ENCODE peak calls at places on chromosomes 7 and 10, in eight cellular contexts. One of them, this sample, is unnamed.

GRCh38 chr7:3910041-3910440 is 609.0 kb downstream of the SDK1 start:
- DNase-seq in GM23338: no peak
- DNase-seq in neural progenitor cell: peak; percentile 56
- DNase-seq in esophagus muscularis mucosa: no peak
- DNase-seq in GM12878: no peak
- DNase-seq in testis: no peak
- DNase-seq in cardiac muscle cell: no peak
- DNase-seq in IMR-90: no peak
- DNase-seq in this sample: no peak

GRCh38 chr10:31134303-31134928 is 102.8 kb upstream of the ZNF438 start:
- DNase-seq in GM23338: peak; percentile 57
- DNase-seq in GM12878: peak; percentile 11
- DNase-seq in IMR-90: peak; percentile 92
- DNase-seq in testis: peak; percentile 29
- DNase-seq in esophagus muscularis mucosa: no peak
- DNase-seq in cardiac muscle cell: peak; percentile 47
- DNase-seq in neural progenitor cell: no peak
- DNase-seq in this sample: no peak

GRCh38 chr7:153886121-153886505 is 166.1 kb upstream of the DPP6 start:
- DNase-seq in neural progenitor cell: peak; percentile 33
- DNase-seq in GM23338: no peak
- DNase-seq in IMR-90: no peak
- DNase-seq in esophagus muscularis mucosa: no peak
- DNase-seq in cardiac muscle cell: no peak
- DNase-seq in GM12878: no peak
- DNase-seq in testis: peak; percentile 80
- DNase-seq in this sample: no peak

GRCh38 chr7:4715385-4715770 is 33.3 kb downstream of the FOXK1 start:
- DNase-seq in esophagus muscularis mucosa: no peak
- DNase-seq in GM12878: no peak
- DNase-seq in cardiac muscle cell: peak; percentile 70
- DNase-seq in neural progenitor cell: no peak
- DNase-seq in IMR-90: peak; percentile 88
- DNase-seq in testis: no peak
- DNase-seq in GM23338: no peak
- DNase-seq in this sample: peak; percentile 78

GRCh38 chr10:108684431-108684830 is 1238.9 kb downstream of the XPNPEP1 start:
- DNase-seq in testis: no peak
- DNase-seq in cardiac muscle cell: no peak
- DNase-seq in IMR-90: no peak
- DNase-seq in neural progenitor cell: no peak
- DNase-seq in GM23338: no peak
- DNase-seq in GM12878: no peak
- DNase-seq in esophagus muscularis mucosa: no peak
- DNase-seq in this sample: no peak

GRCh38 chr10:20142311-20142710 is 326.1 kb downstream of the PLXDC2 start:
- DNase-seq in testis: no peak
- DNase-seq in IMR-90: no peak
- DNase-seq in esophagus muscularis mucosa: no peak
- DNase-seq in GM12878: no peak
- DNase-seq in cardiac muscle cell: no peak
- DNase-seq in GM23338: no peak
- DNase-seq in neural progenitor cell: peak; percentile 4
- DNase-seq in this sample: no peak

GRCh38 chr10:17386616-17387075 is 67.7 kb downstream of the ST8SIA6 start:
- DNase-seq in GM12878: no peak
- DNase-seq in GM23338: peak; percentile 37
- DNase-seq in testis: peak; percentile 88
- DNase-seq in esophagus muscularis mucosa: no peak
- DNase-seq in cardiac muscle cell: no peak
- DNase-seq in neural progenitor cell: no peak
- DNase-seq in IMR-90: no peak
- DNase-seq in this sample: peak; percentile 21

GRCh38 chr10:117541405-117541908 is 1.1 kb upstream of the EMX2 start:
- DNase-seq in esophagus muscularis mucosa: no peak
- DNase-seq in neural progenitor cell: peak; percentile 90
- DNase-seq in GM23338: peak; percentile 86
- DNase-seq in GM12878: no peak
- DNase-seq in testis: peak; percentile 88
- DNase-seq in IMR-90: no peak
- DNase-seq in cardiac muscle cell: no peak
- DNase-seq in this sample: no peak

GRCh38 chr10:133015321-133015720 is 72.4 kb upstream of the ADGRA1 start:
- DNase-seq in neural progenitor cell: no peak
- DNase-seq in cardiac muscle cell: no peak
- DNase-seq in IMR-90: no peak
- DNase-seq in testis: no peak
- DNase-seq in GM23338: no peak
- DNase-seq in GM12878: no peak
- DNase-seq in esophagus muscularis mucosa: no peak
- DNase-seq in this sample: no peak

GRCh38 chr10:69374242-69374641 is 42.5 kb downstream of the TACR2 start:
- DNase-seq in cardiac muscle cell: no peak
- DNase-seq in neural progenitor cell: no peak
- DNase-seq in esophagus muscularis mucosa: no peak
- DNase-seq in GM23338: no peak
- DNase-seq in IMR-90: no peak
- DNase-seq in GM12878: no peak
- DNase-seq in testis: no peak
- DNase-seq in this sample: no peak

GRCh38 chr7:57203161-57203791 is 71.0 kb upstream of the ZNF479 start:
- DNase-seq in IMR-90: no peak
- DNase-seq in GM23338: no peak
- DNase-seq in esophagus muscularis mucosa: no peak
- DNase-seq in GM12878: no peak
- DNase-seq in testis: peak; percentile 84
- DNase-seq in cardiac muscle cell: no peak
- DNase-seq in neural progenitor cell: no peak
- DNase-seq in this sample: no peak

GRCh38 chr7:105802611-105803520 is 73.5 kb downstream of the ATXN7L1 start:
- DNase-seq in IMR-90: peak; percentile 49
- DNase-seq in testis: no peak
- DNase-seq in cardiac muscle cell: no peak
- DNase-seq in esophagus muscularis mucosa: no peak
- DNase-seq in GM23338: no peak
- DNase-seq in neural progenitor cell: no peak
- DNase-seq in GM12878: no peak
- DNase-seq in this sample: no peak

GRCh38 chr10:132306341-132306685 is 1.4 kb downstream of the STK32C start:
- DNase-seq in testis: no peak
- DNase-seq in IMR-90: no peak
- DNase-seq in cardiac muscle cell: no peak
- DNase-seq in GM12878: no peak
- DNase-seq in neural progenitor cell: no peak
- DNase-seq in esophagus muscularis mucosa: no peak
- DNase-seq in GM23338: no peak
- DNase-seq in this sample: no peak

GRCh38 chr10:23469596-23470237 is 30.8 kb downstream of the OTUD1 start:
- DNase-seq in GM23338: no peak
- DNase-seq in IMR-90: no peak
- DNase-seq in esophagus muscularis mucosa: no peak
- DNase-seq in testis: no peak
- DNase-seq in neural progenitor cell: no peak
- DNase-seq in GM12878: no peak
- DNase-seq in cardiac muscle cell: no peak
- DNase-seq in this sample: no peak

GRCh38 chr10:72050873-72051272 is 37.5 kb downstream of the SPOCK2 start:
- DNase-seq in IMR-90: no peak
- DNase-seq in GM12878: no peak
- DNase-seq in neural progenitor cell: no peak
- DNase-seq in GM23338: no peak
- DNase-seq in esophagus muscularis mucosa: no peak
- DNase-seq in testis: no peak
- DNase-seq in cardiac muscle cell: no peak
- DNase-seq in this sample: peak; percentile 56

GRCh38 chr7:157700237-157701005 is 363.6 kb downstream of the DNAJB6 start:
- DNase-seq in neural progenitor cell: peak; percentile 61
- DNase-seq in GM12878: no peak
- DNase-seq in testis: peak; percentile 8
- DNase-seq in esophagus muscularis mucosa: no peak
- DNase-seq in GM23338: no peak
- DNase-seq in cardiac muscle cell: no peak
- DNase-seq in IMR-90: no peak
- DNase-seq in this sample: no peak

GRCh38 chr7:75915416-75916156 is 631 bp downstream of the POR start:
- DNase-seq in GM12878: no peak
- DNase-seq in GM23338: peak; percentile 64
- DNase-seq in cardiac muscle cell: no peak
- DNase-seq in neural progenitor cell: peak; percentile 20
- DNase-seq in IMR-90: peak; percentile 22
- DNase-seq in testis: peak; percentile 36
- DNase-seq in esophagus muscularis mucosa: no peak
- DNase-seq in this sample: peak; percentile 48

GRCh38 chr10:117078168-117078837 is 59.8 kb downstream of the VAX1 start:
- DNase-seq in IMR-90: no peak
- DNase-seq in esophagus muscularis mucosa: no peak
- DNase-seq in GM23338: no peak
- DNase-seq in testis: no peak
- DNase-seq in cardiac muscle cell: no peak
- DNase-seq in GM12878: no peak
- DNase-seq in neural progenitor cell: no peak
- DNase-seq in this sample: no peak

DNA sequence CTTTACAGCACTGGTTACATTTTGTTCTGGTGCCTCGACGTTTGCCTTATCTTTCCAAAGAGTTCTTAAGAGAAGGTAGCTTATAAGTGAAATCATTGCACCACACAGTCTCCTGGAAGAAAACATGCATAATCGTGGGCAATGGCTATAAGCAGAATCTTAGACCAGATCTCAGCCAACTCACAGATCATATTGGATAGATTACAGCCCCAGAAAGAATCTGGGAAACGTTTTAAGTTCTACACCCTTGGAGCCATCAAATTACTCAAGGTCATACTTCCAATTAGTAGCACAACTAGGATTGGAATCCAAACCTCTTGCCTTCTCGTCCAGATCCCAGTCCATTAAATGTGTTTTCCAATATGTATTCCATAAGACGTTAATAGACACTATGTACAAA is 8.8 kb upstream of the PDCD4 start:
- DNase-seq in cardiac muscle cell: no peak
- DNase-seq in GM23338: no peak
- DNase-seq in esophagus muscularis mucosa: no peak
- DNase-seq in IMR-90: no peak
- DNase-seq in testis: no peak
- DNase-seq in GM12878: no peak
- DNase-seq in neural progenitor cell: no peak
- DNase-seq in this sample: no peak
- H3K4me1 ChIP-seq in cardiac muscle cell: peaks cover 20% of the 10 kb centered on the region
- H3K4me1 ChIP-seq in GM23338: no peaks in the 10 kb centered on the region
- H3K4me1 ChIP-seq in esophagus muscularis mucosa: peaks cover 38% of the 10 kb centered on the region
- H3K4me1 ChIP-seq in IMR-90: peaks cover 21% of the 10 kb centered on the region
- H3K4me1 ChIP-seq in testis: peaks cover 57% of the 10 kb centered on the region
- H3K4me1 ChIP-seq in GM12878: peaks cover 93% of the 10 kb centered on the region
- H3K4me1 ChIP-seq in neural progenitor cell: peaks cover 36% of the 10 kb centered on the region
- H3K4me1 ChIP-seq in this sample: peaks cover 47% of the 10 kb centered on the region

GRCh38 chr7:55048221-55048859 is 29.5 kb downstream of the EGFR start:
- DNase-seq in testis: no peak
- DNase-seq in GM23338: no peak
- DNase-seq in IMR-90: no peak
- DNase-seq in GM12878: no peak
- DNase-seq in cardiac muscle cell: no peak
- DNase-seq in esophagus muscularis mucosa: no peak
- DNase-seq in neural progenitor cell: no peak
- DNase-seq in this sample: no peak
- H3K4me1 ChIP-seq in testis: peaks cover 15% of the 10 kb centered on the region
- H3K4me1 ChIP-seq in GM23338: no peaks in the 10 kb centered on the region
- H3K4me1 ChIP-seq in IMR-90: peaks cover 44% of the 10 kb centered on the region
- H3K4me1 ChIP-seq in GM12878: no peaks in the 10 kb centered on the region
- H3K4me1 ChIP-seq in cardiac muscle cell: no peaks in the 10 kb centered on the region
- H3K4me1 ChIP-seq in esophagus muscularis mucosa: peaks cover 94% of the 10 kb centered on the region
- H3K4me1 ChIP-seq in neural progenitor cell: no peaks in the 10 kb centered on the region
- H3K4me1 ChIP-seq in this sample: peaks cover 20% of the 10 kb centered on the region

GRCh38 chr7:7122701-7123281 is 59.6 kb upstream of the C1GALT1 start:
- DNase-seq in esophagus muscularis mucosa: no peak
- DNase-seq in IMR-90: peak; percentile 36
- DNase-seq in cardiac muscle cell: no peak
- DNase-seq in GM23338: no peak
- DNase-seq in GM12878: no peak
- DNase-seq in testis: no peak
- DNase-seq in neural progenitor cell: no peak
- DNase-seq in this sample: no peak

GRCh38 chr7:7122033-7122478 is 60.3 kb upstream of the C1GALT1 start:
- DNase-seq in testis: no peak
- DNase-seq in IMR-90: no peak
- DNase-seq in GM23338: no peak
- DNase-seq in esophagus muscularis mucosa: no peak
- DNase-seq in neural progenitor cell: no peak
- DNase-seq in cardiac muscle cell: no peak
- DNase-seq in GM12878: no peak
- DNase-seq in this sample: no peak

GRCh38 chr7:7117935-7118586 is 64.3 kb upstream of the C1GALT1 start:
- DNase-seq in testis: no peak
- DNase-seq in neural progenitor cell: no peak
- DNase-seq in cardiac muscle cell: no peak
- DNase-seq in esophagus muscularis mucosa: no peak
- DNase-seq in IMR-90: no peak
- DNase-seq in GM23338: no peak
- DNase-seq in GM12878: no peak
- DNase-seq in this sample: no peak

GRCh38 chr7:7118822-7119221 is 63.5 kb upstream of the C1GALT1 start:
- DNase-seq in neural progenitor cell: no peak
- DNase-seq in GM23338: no peak
- DNase-seq in esophagus muscularis mucosa: no peak
- DNase-seq in testis: no peak
- DNase-seq in cardiac muscle cell: no peak
- DNase-seq in GM12878: no peak
- DNase-seq in IMR-90: no peak
- DNase-seq in this sample: no peak

GRCh38 chr7:7119668-7120208 is 62.6 kb upstream of the C1GALT1 start:
- DNase-seq in GM12878: no peak
- DNase-seq in cardiac muscle cell: no peak
- DNase-seq in neural progenitor cell: no peak
- DNase-seq in testis: no peak
- DNase-seq in IMR-90: no peak
- DNase-seq in GM23338: no peak
- DNase-seq in esophagus muscularis mucosa: no peak
- DNase-seq in this sample: no peak
- H3K4me1 ChIP-seq in GM12878: no peaks in the 10 kb centered on the region
- H3K4me1 ChIP-seq in cardiac muscle cell: peaks cover 4% of the 10 kb centered on the region
- H3K4me1 ChIP-seq in neural progenitor cell: no peaks in the 10 kb centered on the region
- H3K4me1 ChIP-seq in testis: no peaks in the 10 kb centered on the region
- H3K4me1 ChIP-seq in IMR-90: no peaks in the 10 kb centered on the region
- H3K4me1 ChIP-seq in GM23338: no peaks in the 10 kb centered on the region
- H3K4me1 ChIP-seq in esophagus muscularis mucosa: no peaks in the 10 kb centered on the region
- H3K4me1 ChIP-seq in this sample: peaks cover 24% of the 10 kb centered on the region

DNA sequence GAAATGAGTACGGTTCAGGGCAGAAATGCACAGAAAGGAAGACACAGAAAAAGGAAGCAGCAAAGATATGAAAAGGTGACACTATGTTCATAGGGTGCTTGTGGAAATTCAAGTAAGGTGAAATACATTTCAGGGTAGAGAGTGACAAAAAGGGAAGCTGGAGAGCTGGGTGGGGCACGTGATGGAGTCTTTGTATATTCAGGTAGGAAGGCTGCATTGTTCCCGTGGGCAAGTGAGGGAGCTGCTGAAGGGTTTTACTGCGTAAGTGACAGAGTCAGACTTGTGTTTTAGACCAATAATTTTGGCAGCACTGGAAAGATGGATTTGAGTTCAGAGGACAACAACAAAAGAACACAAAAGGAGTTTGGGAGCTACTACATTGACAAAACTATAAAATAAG is 35.3 kb upstream of the ANK3 start:
- DNase-seq in neural progenitor cell: no peak
- DNase-seq in GM23338: no peak
- DNase-seq in testis: no peak
- DNase-seq in IMR-90: no peak
- DNase-seq in esophagus muscularis mucosa: no peak
- DNase-seq in GM12878: no peak
- DNase-seq in cardiac muscle cell: no peak
- DNase-seq in this sample: no peak
- H3K4me1 ChIP-seq in neural progenitor cell: peaks cover 3% of the 10 kb centered on the region
- H3K4me1 ChIP-seq in GM23338: peaks cover under 1% of the 10 kb centered on the region
- H3K4me1 ChIP-seq in testis: no peaks in the 10 kb centered on the region
- H3K4me1 ChIP-seq in IMR-90: peaks cover 12% of the 10 kb centered on the region
- H3K4me1 ChIP-seq in esophagus muscularis mucosa: peaks cover 52% of the 10 kb centered on the region
- H3K4me1 ChIP-seq in GM12878: no peaks in the 10 kb centered on the region
- H3K4me1 ChIP-seq in cardiac muscle cell: peaks cover 36% of the 10 kb centered on the region
- H3K4me1 ChIP-seq in this sample: no peaks in the 10 kb centered on the region

This sample was measured in heart left ventricle.